ENCODE peak calls at places on chromosome 21, in seven cellular contexts. One of them, this sample, is unnamed.

GRCh38 chr21:26137379-26138060 is 33.0 kb downstream of the APP start:
- DNase-seq in neural progenitor cell: no peak
- DNase-seq in GM23338: no peak
- DNase-seq in endothelial cell of umbilical vein: no peak
- DNase-seq in PC-9: no peak
- DNase-seq in PC-3: peak; percentile 43
- DNase-seq in H1: no peak
- DNase-seq in this sample: no peak

GRCh38 chr21:32257952-32258785 is 20.7 kb downstream of the MIS18A start:
- DNase-seq in neural progenitor cell: peak; percentile 88
- DNase-seq in GM23338: peak; percentile 88
- DNase-seq in endothelial cell of umbilical vein: peak; percentile 80
- DNase-seq in PC-9: peak; percentile 65
- DNase-seq in PC-3: peak; percentile 89
- DNase-seq in H1: peak; percentile 74
- DNase-seq in this sample: peak; percentile 81

GRCh38 chr21:39014751-39015150 is 168.5 kb downstream of the PSMG1 start:
- DNase-seq in neural progenitor cell: no peak
- DNase-seq in GM23338: no peak
- DNase-seq in endothelial cell of umbilical vein: no peak
- DNase-seq in PC-9: peak; percentile 25
- DNase-seq in PC-3: peak; percentile 93
- DNase-seq in H1: no peak
- DNase-seq in this sample: no peak

GRCh38 chr21:45142916-45143315 is 68.5 kb downstream of the ADARB1 start:
- DNase-seq in neural progenitor cell: no peak
- DNase-seq in GM23338: no peak
- DNase-seq in endothelial cell of umbilical vein: no peak
- DNase-seq in PC-9: no peak
- DNase-seq in PC-3: no peak
- DNase-seq in H1: no peak
- DNase-seq in this sample: no peak

GRCh38 chr21:46130721-46131720 is 24.4 kb downstream of the FTCD start:
- DNase-seq in neural progenitor cell: no peak
- DNase-seq in GM23338: no peak
- DNase-seq in endothelial cell of umbilical vein: no peak
- DNase-seq in PC-9: no peak
- DNase-seq in PC-3: no peak
- DNase-seq in H1: no peak
- DNase-seq in this sample: no peak

GRCh38 chr21:32611471-32611997 is 643 bp downstream of the CFAP298 start:
- DNase-seq in neural progenitor cell: peak; percentile 57
- DNase-seq in GM23338: peak; percentile 60
- DNase-seq in endothelial cell of umbilical vein: peak; percentile 39
- DNase-seq in PC-9: peak; percentile 23
- DNase-seq in PC-3: peak; percentile 17
- DNase-seq in H1: no peak
- DNase-seq in this sample: peak; percentile 10

GRCh38 chr21:39504230-39504629 is 52.5 kb downstream of the SH3BGR start:
- DNase-seq in neural progenitor cell: no peak
- DNase-seq in GM23338: no peak
- DNase-seq in endothelial cell of umbilical vein: no peak
- DNase-seq in PC-9: no peak
- DNase-seq in PC-3: no peak
- DNase-seq in H1: no peak
- DNase-seq in this sample: no peak

GRCh38 chr21:31795992-31796391 is 64.1 kb upstream of the SCAF4 start:
- DNase-seq in neural progenitor cell: no peak
- DNase-seq in GM23338: no peak
- DNase-seq in endothelial cell of umbilical vein: no peak
- DNase-seq in PC-9: no peak
- DNase-seq in PC-3: no peak
- DNase-seq in H1: no peak
- DNase-seq in this sample: no peak

GRCh38 chr21:45454924-45455315 is 50.0 kb downstream of the COL18A1 start:
- DNase-seq in neural progenitor cell: no peak
- DNase-seq in GM23338: no peak
- DNase-seq in endothelial cell of umbilical vein: no peak
- DNase-seq in PC-9: no peak
- DNase-seq in PC-3: no peak
- DNase-seq in H1: no peak
- DNase-seq in this sample: no peak

GRCh38 chr21:39118061-39118460 is 65.2 kb downstream of the PSMG1 start:
- DNase-seq in neural progenitor cell: no peak
- DNase-seq in GM23338: no peak
- DNase-seq in endothelial cell of umbilical vein: no peak
- DNase-seq in PC-9: no peak
- DNase-seq in PC-3: no peak
- DNase-seq in H1: peak; percentile 20
- DNase-seq in this sample: no peak

GRCh38 chr21:45182958-45183357 is 104.7 kb downstream of the POFUT2 start:
- DNase-seq in neural progenitor cell: no peak
- DNase-seq in GM23338: no peak
- DNase-seq in endothelial cell of umbilical vein: peak; percentile 64
- DNase-seq in PC-9: no peak
- DNase-seq in PC-3: no peak
- DNase-seq in H1: no peak
- DNase-seq in this sample: no peak

GRCh38 chr21:46108827-46109226 is 10.9 kb downstream of the COL6A2 start:
- DNase-seq in neural progenitor cell: no peak
- DNase-seq in GM23338: no peak
- DNase-seq in endothelial cell of umbilical vein: no peak
- DNase-seq in PC-9: no peak
- DNase-seq in PC-3: no peak
- DNase-seq in H1: no peak
- DNase-seq in this sample: no peak

GRCh38 chr21:45516071-45516670 is 26.1 kb downstream of the SLC19A1 start:
- DNase-seq in neural progenitor cell: no peak
- DNase-seq in GM23338: no peak
- DNase-seq in endothelial cell of umbilical vein: no peak
- DNase-seq in PC-9: no peak
- DNase-seq in PC-3: no peak
- DNase-seq in H1: no peak
- DNase-seq in this sample: no peak

GRCh38 chr21:46493828-46494227 is 35.1 kb downstream of the DIP2A start:
- DNase-seq in neural progenitor cell: no peak
- DNase-seq in GM23338: no peak
- DNase-seq in endothelial cell of umbilical vein: no peak
- DNase-seq in PC-9: no peak
- DNase-seq in PC-3: no peak
- DNase-seq in H1: no peak
- DNase-seq in this sample: no peak

GRCh38 chr21:19878133-19878532 is 1120.1 kb upstream of the NCAM2 start:
- DNase-seq in neural progenitor cell: no peak
- DNase-seq in GM23338: no peak
- DNase-seq in endothelial cell of umbilical vein: no peak
- DNase-seq in PC-9: no peak
- DNase-seq in PC-3: no peak
- DNase-seq in H1: no peak
- DNase-seq in this sample: no peak

GRCh38 chr21:31220567-31220966 is 123.5 kb downstream of the TIAM1 start:
- DNase-seq in neural progenitor cell: peak; percentile 58
- DNase-seq in GM23338: no peak
- DNase-seq in endothelial cell of umbilical vein: no peak
- DNase-seq in PC-9: no peak
- DNase-seq in PC-3: peak; percentile 72
- DNase-seq in H1: no peak
- DNase-seq in this sample: no peak

GRCh38 chr21:21750124-21750825 is 752.1 kb downstream of the NCAM2 start:
- DNase-seq in neural progenitor cell: no peak
- DNase-seq in GM23338: no peak
- DNase-seq in endothelial cell of umbilical vein: no peak
- DNase-seq in PC-9: no peak
- DNase-seq in PC-3: no peak
- DNase-seq in H1: no peak
- DNase-seq in this sample: no peak

GRCh38 chr21:14541840-14542495 is 4.1 kb downstream of the SAMSN1 start:
- DNase-seq in neural progenitor cell: no peak
- DNase-seq in GM23338: no peak
- DNase-seq in endothelial cell of umbilical vein: peak; percentile 64
- DNase-seq in PC-9: no peak
- DNase-seq in PC-3: no peak
- DNase-seq in H1: no peak
- DNase-seq in this sample: no peak

GRCh38 chr21:30981403-30981802 is 56.9 kb downstream of the KRTAP19-8 start:
- DNase-seq in neural progenitor cell: no peak
- DNase-seq in GM23338: peak; percentile 21
- DNase-seq in endothelial cell of umbilical vein: no peak
- DNase-seq in PC-9: no peak
- DNase-seq in PC-3: no peak
- DNase-seq in H1: no peak
- DNase-seq in this sample: peak; percentile 51

GRCh38 chr21:16770279-16770678 is 742.6 kb upstream of the CXADR start:
- DNase-seq in neural progenitor cell: no peak
- DNase-seq in GM23338: no peak
- DNase-seq in endothelial cell of umbilical vein: no peak
- DNase-seq in PC-9: no peak
- DNase-seq in PC-3: no peak
- DNase-seq in H1: no peak
- DNase-seq in this sample: no peak

GRCh38 chr21:27581168-27581567 is 614.3 kb upstream of the ADAMTS5 start:
- DNase-seq in neural progenitor cell: no peak
- DNase-seq in GM23338: no peak
- DNase-seq in endothelial cell of umbilical vein: no peak
- DNase-seq in PC-9: no peak
- DNase-seq in PC-3: peak; percentile 71
- DNase-seq in H1: no peak
- DNase-seq in this sample: no peak

GRCh38 chr21:28257276-28257675 is 735.4 kb downstream of the LTN1 start:
- DNase-seq in neural progenitor cell: no peak
- DNase-seq in GM23338: no peak
- DNase-seq in endothelial cell of umbilical vein: peak; percentile 38
- DNase-seq in PC-9: no peak
- DNase-seq in PC-3: no peak
- DNase-seq in H1: no peak
- DNase-seq in this sample: no peak

GRCh38 chr21:28154121-28154520 is 838.6 kb downstream of the LTN1 start:
- DNase-seq in neural progenitor cell: no peak
- DNase-seq in GM23338: no peak
- DNase-seq in endothelial cell of umbilical vein: no peak
- DNase-seq in PC-9: no peak
- DNase-seq in PC-3: no peak
- DNase-seq in H1: no peak
- DNase-seq in this sample: no peak

GRCh38 chr21:24705201-24705600 is 902.1 kb downstream of the MRPL39 start:
- DNase-seq in neural progenitor cell: no peak
- DNase-seq in GM23338: no peak
- DNase-seq in endothelial cell of umbilical vein: no peak
- DNase-seq in PC-9: no peak
- DNase-seq in PC-3: no peak
- DNase-seq in H1: no peak
- DNase-seq in this sample: no peak
- H3K4me3 ChIP-seq in neural progenitor cell: no peak overlapping the region
- H3K4me3 ChIP-seq in GM23338: no peak overlapping the region
- H3K4me3 ChIP-seq in endothelial cell of umbilical vein: no peak overlapping the region
- H3K4me3 ChIP-seq in PC-9: no peak overlapping the region
- H3K4me3 ChIP-seq in PC-3: no peak overlapping the region
- H3K4me3 ChIP-seq in H1: no peak overlapping the region
- H3K4me3 ChIP-seq in this sample: no peak overlapping the region

DNA sequence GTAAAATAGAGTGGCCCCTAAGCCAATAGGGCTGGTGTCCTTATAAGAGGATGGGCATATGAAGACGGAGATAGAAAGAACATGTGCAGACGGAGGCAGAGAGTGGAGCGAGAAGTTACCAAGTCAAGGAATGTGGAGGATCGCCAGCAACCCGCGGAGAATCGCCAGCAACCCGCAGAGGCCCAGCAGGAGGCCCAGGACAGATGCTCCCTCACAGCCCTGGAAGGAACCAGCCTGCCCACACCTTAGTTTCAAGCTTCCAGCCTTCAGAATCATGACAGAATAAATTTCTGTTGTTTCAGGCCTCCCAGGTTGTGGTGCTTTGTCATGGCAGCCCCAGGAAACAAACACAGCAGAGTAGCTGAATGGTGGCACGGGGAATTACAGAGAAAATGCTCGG is 9.6 kb downstream of the CLDN14 start:
- DNase-seq in neural progenitor cell: no peak
- DNase-seq in GM23338: peak; percentile 41
- DNase-seq in endothelial cell of umbilical vein: no peak
- DNase-seq in PC-9: no peak
- DNase-seq in PC-3: no peak
- DNase-seq in H1: no peak
- DNase-seq in this sample: peak; percentile 60
- H3K27ac ChIP-seq in neural progenitor cell: no peak overlapping the region
- H3K27ac ChIP-seq in GM23338: no peak overlapping the region
- H3K27ac ChIP-seq in endothelial cell of umbilical vein: no peak overlapping the region
- H3K27ac ChIP-seq in PC-9: peak overlapping the region; percentile 67
- H3K27ac ChIP-seq in PC-3: peak overlapping the region; percentile 98
- H3K27ac ChIP-seq in H1: no peak overlapping the region
- H3K27ac ChIP-seq in this sample: no peak overlapping the region

DNA sequence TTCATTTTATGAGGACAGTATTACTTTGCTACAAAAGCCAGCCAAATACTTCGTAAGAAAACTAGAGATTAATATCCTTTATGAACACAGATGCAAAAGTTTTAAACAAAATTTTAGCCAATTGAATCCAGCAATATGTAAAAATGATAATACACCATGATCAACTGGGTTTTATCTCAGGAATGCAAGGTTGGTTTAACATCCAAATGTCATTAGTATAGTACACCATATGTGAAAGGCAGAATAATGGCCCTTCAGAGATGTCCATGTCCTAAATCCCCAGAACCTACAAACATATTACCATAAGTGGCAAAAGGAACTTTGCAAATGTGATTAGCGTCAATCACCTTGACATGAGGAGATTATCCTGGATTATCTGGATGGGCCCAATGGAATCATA is 16.7 kb upstream of the KCNJ6 start:
- DNase-seq in neural progenitor cell: no peak
- DNase-seq in GM23338: no peak
- DNase-seq in endothelial cell of umbilical vein: no peak
- DNase-seq in PC-9: no peak
- DNase-seq in PC-3: no peak
- DNase-seq in H1: no peak
- DNase-seq in this sample: no peak
- TF ChIP-seq EZH2 in neural progenitor cell: no peak
- TF ChIP-seq EZH2 in GM23338: no peak
- TF ChIP-seq EZH2 in endothelial cell of umbilical vein: no peak
- TF ChIP-seq EZH2 in PC-9: no peak
- TF ChIP-seq EZH2 in PC-3: no peak
- TF ChIP-seq EZH2 in H1: no peak
- TF ChIP-seq EZH2 in this sample: no peak

GRCh38 chr21:34072145-34073031 is 990 bp upstream of the MRPS6 start:
- DNase-seq in neural progenitor cell: no peak
- DNase-seq in GM23338: no peak
- DNase-seq in endothelial cell of umbilical vein: no peak
- DNase-seq in PC-9: no peak
- DNase-seq in PC-3: peak; percentile 27
- DNase-seq in H1: no peak
- DNase-seq in this sample: no peak
- H3K4me3 ChIP-seq in neural progenitor cell: peak overlapping the region; percentile 37
- H3K4me3 ChIP-seq in GM23338: peak overlapping the region; percentile 62
- H3K4me3 ChIP-seq in endothelial cell of umbilical vein: peak overlapping the region; percentile 54
- H3K4me3 ChIP-seq in PC-9: peak overlapping the region; percentile 55
- H3K4me3 ChIP-seq in PC-3: peak overlapping the region; percentile 70
- H3K4me3 ChIP-seq in H1: peak overlapping the region; percentile 69
- H3K4me3 ChIP-seq in this sample: peak overlapping the region; percentile 56

GRCh38 chr21:44005593-44005992 is 6.5 kb upstream of the TRAPPC10 start:
- DNase-seq in neural progenitor cell: no peak
- DNase-seq in GM23338: no peak
- DNase-seq in endothelial cell of umbilical vein: no peak
- DNase-seq in PC-9: no peak
- DNase-seq in PC-3: no peak
- DNase-seq in H1: no peak
- DNase-seq in this sample: no peak
- H3K27ac ChIP-seq in neural progenitor cell: no peak overlapping the region
- H3K27ac ChIP-seq in GM23338: no peak overlapping the region
- H3K27ac ChIP-seq in endothelial cell of umbilical vein: peak overlapping the region; percentile 57
- H3K27ac ChIP-seq in PC-9: peak overlapping the region; percentile 41
- H3K27ac ChIP-seq in PC-3: peak overlapping the region; percentile 62
- H3K27ac ChIP-seq in H1: no peak overlapping the region
- H3K27ac ChIP-seq in this sample: no peak overlapping the region

This sample was measured in A673.